ENCODE peak calls at places on chromosomes 3 and 15, in four cellular contexts. One of them, this sample, is unnamed.

GRCh38 chr3:140384028-140384771 is 293.7 kb upstream of the TRIM42 start:
- DNase-seq in iris pigment epithelial cell: no peak
- DNase-seq in RWPE2: no peak
- DNase-seq in GM10248: no peak
- DNase-seq in this sample: no peak

GRCh38 chr3:71658131-71658530 is 67.1 kb downstream of the EIF4E3 start:
- DNase-seq in iris pigment epithelial cell: peak; percentile 63
- DNase-seq in RWPE2: peak; percentile 77
- DNase-seq in GM10248: no peak
- DNase-seq in this sample: no peak

GRCh38 chr15:88152672-88153071 is 103.9 kb downstream of the NTRK3 start:
- DNase-seq in GM10248: no peak
- DNase-seq in RWPE2: no peak
- DNase-seq in iris pigment epithelial cell: no peak
- DNase-seq in this sample: no peak

GRCh38 chr15:101156509-101157159 is 95.2 kb downstream of the CHSY1 start:
- DNase-seq in RWPE2: peak; percentile 45
- DNase-seq in GM10248: peak; percentile 86
- DNase-seq in iris pigment epithelial cell: no peak
- DNase-seq in this sample: no peak

GRCh38 chr3:170801597-170801996 is 68.4 kb downstream of the RPL22L1 start:
- DNase-seq in GM10248: no peak
- DNase-seq in iris pigment epithelial cell: no peak
- DNase-seq in RWPE2: no peak
- DNase-seq in this sample: no peak

GRCh38 chr3:176967525-176967924 is 229.8 kb downstream of the TBL1XR1 start:
- DNase-seq in iris pigment epithelial cell: peak; percentile 51
- DNase-seq in GM10248: no peak
- DNase-seq in RWPE2: no peak
- DNase-seq in this sample: no peak

GRCh38 chr3:194296448-194296831 is 54.7 kb downstream of the CPN2 start:
- DNase-seq in iris pigment epithelial cell: peak; percentile 77
- DNase-seq in GM10248: no peak
- DNase-seq in RWPE2: peak; percentile 62
- DNase-seq in this sample: peak; percentile 83

GRCh38 chr3:146803746-146804145 is 198.6 kb upstream of the PLSCR5 start:
- DNase-seq in RWPE2: no peak
- DNase-seq in iris pigment epithelial cell: peak; percentile 94
- DNase-seq in GM10248: no peak
- DNase-seq in this sample: no peak

GRCh38 chr15:55742498-55742926 is 440 bp downstream of the PRTG start:
- DNase-seq in GM10248: peak; percentile 18
- DNase-seq in iris pigment epithelial cell: peak; percentile 32
- DNase-seq in RWPE2: peak; percentile 76
- DNase-seq in this sample: no peak

GRCh38 chr15:89860851-89861360 is 32.9 kb downstream of the AP3S2 start:
- DNase-seq in RWPE2: no peak
- DNase-seq in GM10248: no peak
- DNase-seq in iris pigment epithelial cell: no peak
- DNase-seq in this sample: no peak

GRCh38 chr3:66400381-66401156 is 100.3 kb downstream of the LRIG1 start:
- DNase-seq in iris pigment epithelial cell: no peak
- DNase-seq in GM10248: no peak
- DNase-seq in RWPE2: peak; percentile 17
- DNase-seq in this sample: peak; percentile 72

GRCh38 chr3:117261907-117262518 is 552.4 kb downstream of the TUSC7 start:
- DNase-seq in iris pigment epithelial cell: no peak
- DNase-seq in RWPE2: no peak
- DNase-seq in GM10248: no peak
- DNase-seq in this sample: no peak

GRCh38 chr3:178966299-178967183 is 105.1 kb downstream of the ZMAT3 start:
- DNase-seq in iris pigment epithelial cell: peak; percentile 44
- DNase-seq in GM10248: peak; percentile 11
- DNase-seq in RWPE2: no peak
- DNase-seq in this sample: no peak

GRCh38 chr3:61875073-61875472 is 313.7 kb downstream of the PTPRG start:
- DNase-seq in iris pigment epithelial cell: peak; percentile 87
- DNase-seq in RWPE2: no peak
- DNase-seq in GM10248: no peak
- DNase-seq in this sample: no peak

GRCh38 chr3:68306571-68306970 is 625.8 kb downstream of the TAFA4 start:
- DNase-seq in iris pigment epithelial cell: no peak
- DNase-seq in GM10248: peak; percentile 8
- DNase-seq in RWPE2: no peak
- DNase-seq in this sample: no peak

GRCh38 chr3:53721187-53721946 is 124.9 kb downstream of the CHDH start:
- DNase-seq in GM10248: no peak
- DNase-seq in iris pigment epithelial cell: peak; percentile 11
- DNase-seq in RWPE2: no peak
- DNase-seq in this sample: no peak

GRCh38 chr3:126936853-126937395 is 46.0 kb upstream of the PLXNA1 start:
- DNase-seq in GM10248: no peak
- DNase-seq in RWPE2: peak; percentile 5
- DNase-seq in iris pigment epithelial cell: no peak
- DNase-seq in this sample: no peak

GRCh38 chr3:131221731-131222130 is 159.8 kb upstream of the NUDT16 start:
- DNase-seq in iris pigment epithelial cell: peak; percentile 86
- DNase-seq in RWPE2: no peak
- DNase-seq in GM10248: no peak
- DNase-seq in this sample: no peak

GRCh38 chr3:192906940-192907339 is 10.7 kb downstream of the MB21D2 start:
- DNase-seq in RWPE2: no peak
- DNase-seq in GM10248: no peak
- DNase-seq in iris pigment epithelial cell: no peak
- DNase-seq in this sample: no peak

GRCh38 chr3:113200946-113201345 is 10.4 kb upstream of the BOC start:
- DNase-seq in RWPE2: no peak
- DNase-seq in iris pigment epithelial cell: no peak
- DNase-seq in GM10248: no peak
- DNase-seq in this sample: no peak

GRCh38 chr15:62020576-62021160 is 39.6 kb downstream of the VPS13C start:
- DNase-seq in iris pigment epithelial cell: peak; percentile 50
- DNase-seq in GM10248: no peak
- DNase-seq in RWPE2: no peak
- DNase-seq in this sample: no peak

This sample was measured in mesenteric fat pad.